ENCODE peak calls at places on chromosomes 16 and 17, in six cellular contexts. N is thyroid gland, Q is OCI-LY7, D is mucosa of descending colon, Y is transverse colon, E is mesenchymal stem cell. B is an unnamed sample. For H3K4me1, the result is how much of the 10 kb centered on the place peaks cover.

GRCh38 chr16:77190478-77191258 is at the start of gene MON1B:
- DNase-seq in D (peak), N (peak), Q (peak), Y (peak), E (peak), B (peak)

GRCh38 chr17:31857920-31858646 is 961 bp downstream of the COPRS start:
- DNase-seq in Y (no peak), E (peak), N (no peak), Q (no peak), D (no peak), B (no peak)

GRCh38 chr17:78723001-78723796 is 58.9 kb downstream of the CYTH1 start:
- DNase-seq in N (peak), D (no peak), Y (peak), E (peak), Q (no peak), B (no peak)

GRCh38 chr17:80997471-80998387 is 6.1 kb downstream of the CHMP6 start:
- DNase-seq in E (no peak), N (no peak), Q (no peak), Y (no peak), D (no peak), B (no peak)

GRCh38 chr16:85266857-85267256 is 154.6 kb upstream of the CIBAR2 start:
- DNase-seq in N (no peak), E (no peak), D (no peak), Q (no peak), Y (no peak), B (no peak)

GRCh38 chr17:27560668-27561067 is 70.3 kb upstream of the LGALS9 start:
- DNase-seq in Q (no peak), Y (peak), N (peak), E (no peak), D (peak), B (no peak)

GRCh38 chr17:66317629-66318028 is 15.2 kb downstream of the PRKCA start:
- DNase-seq in E (no peak), Y (no peak), D (no peak), N (no peak), Q (no peak), B (no peak)

GRCh38 chr16:57938936-57939871 is 31.7 kb downstream of the CNGB1 start:
- DNase-seq in Y (peak), E (no peak), Q (no peak), D (peak), N (peak), B (peak)

GRCh38 chr17:53462393-53462811 is 360.3 kb upstream of the KIF2B start:
- DNase-seq in E (peak), Y (no peak), Q (no peak), N (no peak), D (no peak), B (no peak)

GRCh38 chr16:1310832-1311200 is 1.4 kb downstream of the UBE2I start:
- DNase-seq in D (no peak), N (peak), Y (no peak), Q (peak), E (peak), B (no peak)

GRCh38 chr17:43769426-43769825 is 9.4 kb downstream of the DUSP3 start:
- DNase-seq in D (no peak), E (no peak), N (no peak), Y (no peak), Q (no peak), B (no peak)

GRCh38 chr16:67873435-67874146 is 739 bp downstream of the EDC4 start:
- DNase-seq in D (no peak), N (no peak), Q (peak), Y (peak), E (peak), B (no peak)

GRCh38 chr17:73346763-73347162 is 35.0 kb upstream of the CDC42EP4 start:
- DNase-seq in D (no peak), Q (no peak), E (no peak), N (no peak), Y (no peak), B (no peak)

GRCh38 chr16:78538919-78539318 is 439.5 kb downstream of the WWOX start:
- DNase-seq in E (no peak), Y (no peak), N (no peak), Q (no peak), D (no peak), B (no peak)

GRCh38 chr17:66684256-66684655 is 150.7 kb upstream of the CACNG5 start:
- DNase-seq in N (no peak), D (no peak), E (no peak), Y (no peak), Q (no peak), B (no peak)

GRCh38 chr16:10282367-10282766 is 100.1 kb upstream of the GRIN2A start:
- DNase-seq in Q (no peak), Y (no peak), N (no peak), E (no peak), D (no peak), B (no peak)

DNA sequence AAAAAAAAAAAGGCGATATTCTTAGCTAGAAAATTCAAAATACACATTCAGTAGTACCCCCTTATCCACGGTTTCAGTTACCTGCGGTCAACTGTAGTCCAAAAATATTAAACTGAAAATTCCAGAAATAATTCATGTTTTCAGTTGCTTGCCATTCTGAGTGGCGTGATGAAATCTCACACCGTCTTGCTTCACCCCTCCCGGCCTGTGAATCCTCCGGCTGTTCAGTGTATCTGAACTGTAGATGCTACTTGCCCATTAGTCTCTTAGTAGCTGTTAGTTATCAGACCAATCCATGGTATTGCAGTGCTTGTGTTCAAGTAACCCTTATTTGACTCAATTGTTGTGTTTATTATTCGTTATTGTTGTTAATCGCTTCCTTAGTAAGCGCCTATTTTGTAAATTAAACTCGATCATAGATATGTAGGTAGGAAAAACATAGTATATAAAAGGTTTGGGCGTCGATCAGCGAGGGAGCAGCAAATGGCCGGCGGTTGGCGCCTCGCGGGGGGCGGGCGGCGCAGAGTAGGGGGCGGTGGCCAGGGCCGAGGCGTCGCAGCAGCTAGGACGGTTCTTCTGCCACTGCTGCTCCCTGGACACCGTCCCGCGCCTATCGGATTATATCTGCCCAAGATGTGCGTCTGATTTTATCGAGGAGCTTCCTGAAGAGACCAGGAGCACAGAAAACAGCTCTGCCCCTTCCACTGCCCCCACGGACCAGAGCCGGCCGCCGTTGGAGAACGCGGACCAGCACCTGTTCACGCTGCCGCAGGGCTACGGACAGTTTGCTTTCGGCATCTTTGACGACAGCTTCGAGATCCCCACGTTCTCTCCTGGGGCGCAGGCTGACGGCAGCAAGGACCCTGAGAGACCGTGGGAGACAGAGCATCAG is 39.8 kb upstream of the AKAP1 start:
- DNase-seq in D (no peak), Y (no peak), E (no peak), Q (no peak), N (no peak), B (no peak)
- H3K4me3 ChIP-seq in D (no peak), Y (peak), E (peak), Q (no peak), N (no peak), B (no peak)

GRCh38 chr17:77329741-77330531 is 189.2 kb downstream of the SEC14L1 start:
- DNase-seq in Y (peak), N (no peak), E (no peak), D (peak), Q (no peak), B (peak)

GRCh38 chr17:77327181-77327565 is 186.4 kb downstream of the SEC14L1 start:
- DNase-seq in D (no peak), N (no peak), E (no peak), Q (no peak), Y (peak), B (peak)

GRCh38 chr17:77330602-77331081 is 189.9 kb downstream of the SEC14L1 start:
- DNase-seq in N (no peak), Q (no peak), D (no peak), Y (no peak), E (no peak), B (peak)

GRCh38 chr17:77327566-77328463 is 187.0 kb downstream of the SEC14L1 start:
- DNase-seq in E (no peak), N (peak), D (peak), Q (peak), Y (peak), B (peak)

GRCh38 chr17:77328823-77329740 is 188.3 kb downstream of the SEC14L1 start:
- DNase-seq in N (no peak), Y (peak), D (peak), E (no peak), Q (no peak), B (no peak)
- H3K4me1 ChIP-seq in N (under half), Y (under half), D (half or more), E (under half), Q (half or more), B (under half)

DNA sequence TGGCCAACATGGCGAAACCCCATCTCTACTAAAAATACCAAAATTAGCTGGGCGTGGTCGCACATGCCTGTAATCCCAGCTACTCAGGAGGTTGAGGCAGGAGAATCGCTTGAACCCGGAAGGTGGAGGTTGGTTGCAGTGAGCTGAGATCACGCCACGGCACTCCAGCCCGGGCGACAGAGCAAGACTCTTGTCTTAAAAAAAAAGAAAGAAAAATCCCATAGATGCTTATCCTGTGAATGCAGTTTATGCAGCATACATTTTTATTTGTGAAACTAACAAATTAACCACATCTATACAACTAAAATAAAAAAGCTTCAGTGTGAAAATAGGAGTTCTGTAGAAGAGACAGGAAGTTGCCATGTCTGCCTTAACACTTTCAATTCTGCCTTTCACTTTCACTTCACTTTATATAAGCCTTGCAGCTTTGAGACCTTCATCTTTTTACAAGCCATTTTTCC is 7.1 kb downstream of the IGSF6 start:
- DNase-seq in Y (no peak), Q (peak), N (no peak), D (no peak), E (peak), B (no peak)
- H3K4me3 ChIP-seq in Y (peak), Q (peak), N (no peak), D (no peak), E (peak), B (peak)

GRCh38 chr17:45150911-45151809 is 2.9 kb downstream of the HEXIM1 start:
- DNase-seq in D (no peak), E (peak), N (no peak), Y (no peak), Q (no peak), B (no peak)
- H3K4me1 ChIP-seq in D (under half), E (under half), N (under half), Y (under half), Q (under half), B (under half)

GRCh38 chr16:73063854-73064226 is 15.9 kb upstream of the ZFHX3 start:
- DNase-seq in N (no peak), Y (no peak), D (no peak), E (no peak), Q (no peak), B (no peak)
- H3K4me3 ChIP-seq in N (no peak), Y (no peak), D (no peak), E (peak), Q (no peak), B (no peak)

GRCh38 chr17:64247836-64248235 is 15.2 kb downstream of the TEX2 start:
- DNase-seq in D (no peak), E (no peak), Q (no peak), Y (no peak), N (no peak), B (no peak)
- H3K4me1 ChIP-seq in D (under half), E (under half), Q (under half), Y (under half), N (under half), B (under half)

GRCh38 chr17:49691677-49692191 is 13.8 kb upstream of the SPOP start:
- DNase-seq in N (no peak), E (no peak), Y (no peak), D (no peak), Q (no peak), B (no peak)

GRCh38 chr17:49691086-49691676 is 13.3 kb upstream of the SPOP start:
- DNase-seq in Q (no peak), D (no peak), Y (peak), E (peak), N (no peak), B (no peak)

GRCh38 chr17:49692751-49693150 is 14.9 kb upstream of the SPOP start:
- DNase-seq in Q (no peak), E (no peak), Y (no peak), N (no peak), D (no peak), B (no peak)

GRCh38 chr17:49690256-49690655 is 12.4 kb upstream of the SPOP start:
- DNase-seq in Q (no peak), D (no peak), Y (no peak), E (no peak), N (no peak), B (no peak)

GRCh38 chr17:49687878-49688491 is 10.1 kb upstream of the SPOP start:
- DNase-seq in Y (no peak), D (no peak), N (no peak), Q (peak), E (peak), B (no peak)
- H3K4me3 ChIP-seq in Y (no peak), D (no peak), N (no peak), Q (no peak), E (no peak), B (peak)

DNA sequence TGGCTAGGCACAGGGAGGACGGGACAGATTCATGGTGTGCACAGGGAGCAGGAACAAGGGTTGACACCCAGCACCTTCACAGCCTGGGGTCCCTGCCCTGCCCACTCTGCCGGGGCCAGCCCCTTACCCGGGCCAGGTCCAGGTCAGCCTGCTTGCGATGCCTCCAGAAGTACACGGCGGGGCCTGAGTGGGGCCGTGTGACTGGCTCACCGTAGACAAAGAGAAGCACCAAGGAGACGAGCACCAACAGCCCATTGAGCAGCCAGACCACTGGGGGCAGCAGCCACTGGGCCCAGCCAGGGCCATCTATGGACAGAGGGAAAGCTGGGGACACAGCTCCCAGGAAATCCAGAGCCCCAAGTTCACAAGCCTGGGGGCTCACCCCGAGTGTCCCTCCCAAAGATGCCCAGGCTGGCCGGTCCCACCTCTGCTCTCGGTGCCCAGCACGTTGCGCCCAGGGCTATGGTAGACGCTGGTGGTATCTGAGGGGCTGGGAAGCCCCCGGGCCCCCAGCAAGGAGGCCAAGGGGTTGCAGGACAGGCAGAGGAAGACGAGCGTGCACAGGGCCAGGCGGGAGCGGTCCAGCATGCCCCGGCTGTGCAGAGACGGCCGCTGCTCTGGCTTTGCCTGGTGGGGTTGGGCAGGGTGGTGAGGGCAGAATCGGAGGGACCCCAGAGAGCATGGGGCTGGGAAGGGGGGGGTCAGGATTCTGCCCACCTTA is 19.8 kb downstream of the SREBF1 start:
- DNase-seq in N (no peak), Y (no peak), D (peak), E (no peak), Q (no peak), B (no peak)
- H3K4me1 ChIP-seq in N (under half), Y (under half), D (under half), E (under half), Q (under half), B (under half)

DNA sequence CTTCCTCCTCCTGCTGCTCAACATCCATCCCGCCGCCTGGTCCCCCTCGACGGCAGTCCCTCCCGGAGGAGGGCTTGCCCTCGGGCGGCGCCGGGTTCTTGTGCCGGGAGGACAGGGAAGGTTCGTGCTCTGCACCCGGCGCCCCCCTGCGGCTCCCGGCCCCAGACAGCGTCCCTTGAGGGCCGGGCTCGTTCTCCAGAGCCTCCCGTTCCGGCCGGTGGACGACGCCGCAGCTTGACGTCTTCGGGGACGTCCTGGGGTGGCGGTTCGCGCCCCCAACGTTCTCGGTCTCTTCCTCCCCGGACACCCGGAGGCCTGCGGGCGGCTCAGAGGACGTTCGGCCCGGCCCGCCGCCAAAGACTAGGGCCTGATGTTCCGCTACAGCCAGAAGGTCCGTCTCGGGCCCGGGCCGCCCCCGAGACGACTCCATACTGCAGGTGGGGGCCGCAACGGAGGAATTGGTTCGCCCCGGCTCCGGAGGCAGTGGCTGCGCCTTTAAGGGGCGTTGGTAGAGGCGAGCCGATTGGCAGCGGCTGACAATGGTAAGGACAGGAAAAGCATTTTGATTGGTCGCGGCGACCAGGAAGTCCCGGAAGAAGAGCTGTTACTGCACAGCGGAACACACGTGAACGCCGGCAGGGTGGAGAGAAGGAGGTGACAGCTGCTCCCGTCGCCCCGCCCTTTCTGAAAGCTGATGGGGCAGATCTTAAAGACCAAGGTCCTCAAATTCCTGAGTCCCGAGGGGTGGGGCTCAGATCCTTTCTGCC is at the start of gene BORCS6:
- DNase-seq in Y (peak), Q (peak), D (peak), E (peak), N (peak), B (peak)
- H3K4me3 ChIP-seq in Y (peak), Q (peak), D (peak), E (peak), N (peak), B (peak)

B was measured in tibial nerve.